ENCODE peak calls at places on chromosomes 13 and 19, in ten cellular contexts. D is heart right ventricle; R is CD8-positive, alpha-beta memory T cell; J is fibroblast of mammary gland; L is GM23338; Z is HCT116; Q is HAP-1; W is sigmoid colon; P is CD4-positive, alpha-beta memory T cell; T is cardiac fibroblast. I is an unnamed sample.

GRCh38 chr19:6476155-6476895 is 5.3 kb downstream of the DENND1C start:
- DNase-seq in D (no peak), R (peak), J (peak), L (peak), Z (peak), Q (peak), W (no peak), P (peak), T (peak), I (peak)

GRCh38 chr19:29843180-29844051 is 31.6 kb downstream of the CCNE1 start:
- DNase-seq in D (peak), R (no peak), J (peak), L (peak), Z (no peak), Q (no peak), W (peak), P (peak), T (peak), I (peak)

GRCh38 chr19:38900816-38901215 is 1.0 kb downstream of the NFKBIB start:
- DNase-seq in D (no peak), R (no peak), J (no peak), L (no peak), Z (no peak), Q (no peak), W (no peak), P (no peak), T (peak), I (peak)

GRCh38 chr13:38824342-38824741 is 137.5 kb downstream of the FREM2 start:
- DNase-seq in D (no peak), R (no peak), J (no peak), L (peak), Z (no peak), Q (no peak), W (no peak), P (no peak), T (no peak), I (no peak)

GRCh38 chr19:40163541-40164129 is 27.6 kb upstream of the MAP3K10 start:
- DNase-seq in D (no peak), R (no peak), J (no peak), L (no peak), Z (no peak), Q (no peak), W (no peak), P (no peak), T (no peak), I (no peak)

GRCh38 chr19:1942078-1942933 is 1.3 kb downstream of the CSNK1G2 start:
- DNase-seq in D (peak), R (peak), J (peak), L (peak), Z (no peak), Q (peak), W (peak), P (peak), T (peak), I (peak)

GRCh38 chr13:97474581-97474980 is 40.6 kb downstream of the RAP2A start:
- DNase-seq in D (no peak), R (no peak), J (no peak), L (no peak), Z (no peak), Q (no peak), W (no peak), P (no peak), T (peak), I (no peak)

GRCh38 chr19:49403404-49404187 is 15.5 kb downstream of the KASH5 start:
- DNase-seq in D (no peak), R (no peak), J (no peak), L (peak), Z (no peak), Q (no peak), W (no peak), P (no peak), T (no peak), I (no peak)

GRCh38 chr13:100338265-100338664 is 249.4 kb downstream of the PCCA start:
- DNase-seq in D (no peak), R (no peak), J (peak), L (no peak), Z (no peak), Q (no peak), W (no peak), P (no peak), T (no peak), I (peak)

GRCh38 chr19:38204096-38204495 is 19.9 kb downstream of the DPF1 start:
- DNase-seq in D (no peak), R (no peak), J (no peak), L (no peak), Z (no peak), Q (no peak), W (no peak), P (no peak), T (no peak), I (no peak)

DNA sequence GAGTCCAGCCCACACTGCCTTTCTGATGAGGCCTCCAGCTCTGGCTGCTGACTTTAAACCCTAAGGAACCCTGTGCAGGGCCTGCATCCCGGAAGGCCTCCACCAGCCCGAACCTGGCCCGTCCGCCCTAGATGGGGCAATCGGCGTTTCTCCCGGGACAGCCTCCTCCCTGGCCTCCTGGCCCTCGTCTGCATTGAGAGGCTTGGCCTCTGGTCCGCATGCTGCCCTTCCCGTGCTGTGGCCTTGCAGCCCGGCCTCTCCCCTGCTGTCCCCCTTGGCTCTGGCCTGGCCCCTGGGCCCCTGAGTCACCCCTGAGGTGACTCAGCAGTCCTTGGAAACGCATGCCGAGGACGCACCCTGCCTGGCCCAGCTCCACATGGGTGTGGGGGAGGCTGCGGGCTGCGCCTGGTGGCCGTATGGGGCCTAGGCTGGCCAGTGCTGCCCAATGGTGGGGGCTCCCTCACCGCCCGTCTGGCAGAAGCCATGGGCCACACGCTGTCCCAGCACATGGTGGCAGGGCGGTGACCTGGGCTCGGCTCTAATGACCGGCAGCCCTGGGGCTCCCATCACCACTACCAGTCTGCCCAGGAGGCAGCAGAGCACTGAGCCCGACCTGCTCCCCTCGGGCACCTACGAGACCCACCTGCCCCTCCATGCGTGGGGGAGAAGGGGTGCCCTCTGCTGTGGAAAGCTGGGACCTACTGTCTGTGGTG is 25.7 kb downstream of the SH3GL1 start:
- DNase-seq in D (peak), R (no peak), J (peak), L (no peak), Z (peak), Q (no peak), W (peak), P (no peak), T (peak), I (peak)
- H3K4me3 ChIP-seq in D (no peak), R (no peak), J (no peak), L (peak), Z (peak), Q (no peak), W (no peak), P (no peak), T (no peak), I (no peak)

GRCh38 chr19:8592231-8593009 is 15.2 kb upstream of the MYO1F start:
- DNase-seq in D (peak), R (peak), J (peak), L (peak), Z (no peak), Q (peak), W (peak), P (peak), T (peak), I (peak)
- H3K4me3 ChIP-seq in D (peak), R (peak), J (no peak), L (peak), Z (no peak), Q (peak), W (peak), P (peak), T (peak), I (peak)

DNA sequence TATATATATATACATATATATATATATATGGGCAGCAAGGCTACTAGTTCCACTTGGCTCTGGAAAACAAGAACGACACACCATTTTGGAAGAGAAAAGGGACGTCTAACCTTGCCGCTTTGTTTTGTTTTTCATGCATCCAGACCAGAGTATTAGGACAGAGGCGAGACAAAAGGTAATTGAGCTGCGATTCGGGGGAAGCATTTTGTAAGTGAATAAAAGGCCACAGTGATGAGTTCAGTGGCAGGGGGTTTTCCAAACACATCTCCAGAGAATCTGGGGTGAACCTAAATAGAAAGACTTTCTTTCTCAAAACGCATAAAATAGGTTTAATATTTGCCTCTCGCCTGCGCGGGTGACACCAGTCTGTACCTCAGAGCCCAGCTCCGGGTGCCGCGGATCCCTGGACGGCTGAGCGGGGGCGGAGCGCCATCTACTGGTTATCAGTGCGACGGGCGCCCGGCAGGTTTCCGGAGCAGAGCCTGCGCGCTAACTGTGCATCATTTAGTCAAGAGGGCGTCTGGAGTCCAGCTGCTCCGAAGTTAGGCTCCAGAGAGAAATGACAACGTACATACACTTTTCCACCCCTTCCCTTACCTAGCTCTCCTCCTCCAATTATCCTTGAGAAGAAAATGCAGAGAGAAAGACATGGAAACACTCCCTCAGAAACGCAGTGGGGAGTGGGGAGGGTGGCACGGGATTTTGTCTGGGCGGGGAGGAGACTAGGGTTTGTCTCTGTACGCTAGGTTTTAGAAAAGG is 262.3 kb downstream of the TBC1D4 start:
- DNase-seq in D (peak), R (peak), J (peak), L (peak), Z (peak), Q (peak), W (peak), P (peak), T (peak), I (peak)
- H3K4me3 ChIP-seq in D (peak), R (no peak), J (peak), L (peak), Z (no peak), Q (peak), W (no peak), P (no peak), T (no peak), I (peak)

DNA sequence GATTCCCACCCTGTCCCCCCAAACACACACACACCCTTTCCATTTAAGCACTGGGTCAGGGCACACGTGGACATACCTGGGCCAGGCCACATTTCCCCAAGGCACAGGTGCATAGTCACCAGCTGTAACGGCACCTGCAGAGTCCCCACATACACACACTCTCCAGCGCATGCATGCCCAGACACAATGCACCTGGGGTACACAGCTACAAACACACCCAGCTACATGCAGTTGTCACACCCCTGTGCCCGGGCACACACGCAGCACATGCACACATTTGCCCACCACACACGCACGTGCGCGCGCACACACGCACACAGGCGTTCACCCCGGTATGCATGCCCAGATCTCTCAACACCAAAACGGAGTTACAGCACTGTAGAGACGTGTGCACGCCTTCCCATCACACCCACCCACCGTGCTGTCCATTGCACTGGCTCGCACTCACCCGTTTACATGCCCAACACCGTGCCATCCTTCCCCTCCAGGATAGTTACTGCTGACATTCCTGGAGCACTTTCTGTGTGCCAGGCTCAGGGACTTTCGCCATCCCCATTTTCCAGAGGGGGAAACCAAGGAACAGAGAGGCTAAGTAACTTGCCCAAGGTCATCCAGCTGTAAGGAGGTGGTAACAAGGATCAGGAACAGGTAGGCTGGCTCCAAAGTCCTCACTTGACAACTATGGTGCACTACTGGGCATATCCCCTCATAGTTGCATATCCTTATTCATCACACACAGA is 749 bp upstream of the SHANK1 start:
- DNase-seq in D (no peak), R (no peak), J (no peak), L (no peak), Z (no peak), Q (no peak), W (no peak), P (no peak), T (no peak), I (no peak)
- H3K4me3 ChIP-seq in D (no peak), R (no peak), J (no peak), L (peak), Z (no peak), Q (no peak), W (no peak), P (no peak), T (no peak), I (no peak)

GRCh38 chr13:21534760-21535159 is 69.2 kb downstream of the MICU2 start:
- DNase-seq in D (no peak), R (no peak), J (no peak), L (no peak), Z (no peak), Q (no peak), W (no peak), P (no peak), T (no peak), I (no peak)

GRCh38 chr13:21539687-21540086 is 64.3 kb downstream of the MICU2 start:
- DNase-seq in D (no peak), R (no peak), J (no peak), L (no peak), Z (no peak), Q (no peak), W (no peak), P (no peak), T (no peak), I (no peak)

GRCh38 chr13:21538753-21539152 is 65.2 kb downstream of the MICU2 start:
- DNase-seq in D (no peak), R (no peak), J (no peak), L (no peak), Z (no peak), Q (no peak), W (no peak), P (no peak), T (no peak), I (no peak)

GRCh38 chr13:21538280-21538679 is 65.7 kb downstream of the MICU2 start:
- DNase-seq in D (no peak), R (no peak), J (no peak), L (no peak), Z (no peak), Q (no peak), W (no peak), P (no peak), T (no peak), I (no peak)

GRCh38 chr13:21537105-21537504 is 66.9 kb downstream of the MICU2 start:
- DNase-seq in D (no peak), R (no peak), J (peak), L (no peak), Z (no peak), Q (no peak), W (no peak), P (no peak), T (peak), I (peak)
- H3K4me3 ChIP-seq in D (no peak), R (no peak), J (no peak), L (no peak), Z (no peak), Q (no peak), W (no peak), P (no peak), T (no peak), I (no peak)

GRCh38 chr19:5466072-5466471 is 10.9 kb downstream of the ZNRF4 start:
- DNase-seq in D (peak), R (no peak), J (no peak), L (no peak), Z (no peak), Q (no peak), W (no peak), P (no peak), T (peak), I (no peak)
- H3K4me3 ChIP-seq in D (no peak), R (no peak), J (no peak), L (no peak), Z (no peak), Q (no peak), W (no peak), P (no peak), T (no peak), I (no peak)

I was measured in fibroblast of pulmonary artery.